ENCODE peak calls at places on chromosomes 13 and 19, in five cellular contexts. K is bronchial epithelial cell, V is ovary, B is HL-60, Z is psoas muscle. T is an unnamed sample.

GRCh38 chr13:105327727-105328126 is 1207.7 kb downstream of the EFNB2 start:
- DNase-seq in K (no peak), V (no peak), B (no peak), Z (no peak), T (no peak)

GRCh38 chr19:56106397-56106849 is 14.7 kb downstream of the ZNF787 start:
- DNase-seq in K (no peak), V (no peak), B (no peak), Z (no peak), T (no peak)

GRCh38 chr13:113743366-113744195 is 15.4 kb upstream of the TMEM255B start:
- DNase-seq in K (no peak), V (no peak), B (no peak), Z (no peak), T (no peak)

GRCh38 chr13:50685491-50685890 is 158.0 kb downstream of the DLEU7 start:
- DNase-seq in K (peak), V (no peak), B (no peak), Z (peak), T (no peak)

GRCh38 chr13:107644136-107644535 is 571.2 kb downstream of the LIG4 start:
- DNase-seq in K (no peak), V (no peak), B (no peak), Z (no peak), T (no peak)

GRCh38 chr13:35470671-35471465 is 5.6 kb downstream of the MAB21L1 start:
- DNase-seq in K (no peak), V (peak), B (no peak), Z (peak), T (no peak)

GRCh38 chr13:35923347-35923746 is 207.8 kb downstream of the DCLK1 start:
- DNase-seq in K (peak), V (no peak), B (no peak), Z (no peak), T (no peak)

GRCh38 chr13:59012731-59013130 is 1151.0 kb downstream of the DIAPH3 start:
- DNase-seq in K (no peak), V (no peak), B (no peak), Z (no peak), T (no peak)

GRCh38 chr19:7772752-7773291 is 9.8 kb downstream of the CLEC4M start:
- DNase-seq in K (peak), V (no peak), B (peak), Z (no peak), T (no peak)

GRCh38 chr19:42394751-42395150 is 4.7 kb upstream of the CNFN start:
- DNase-seq in K (no peak), V (no peak), B (no peak), Z (no peak), T (no peak)

GRCh38 chr19:30029721-30030510 is 87.9 kb downstream of the URI1 start:
- DNase-seq in K (peak), V (no peak), B (no peak), Z (no peak), T (peak)

DNA sequence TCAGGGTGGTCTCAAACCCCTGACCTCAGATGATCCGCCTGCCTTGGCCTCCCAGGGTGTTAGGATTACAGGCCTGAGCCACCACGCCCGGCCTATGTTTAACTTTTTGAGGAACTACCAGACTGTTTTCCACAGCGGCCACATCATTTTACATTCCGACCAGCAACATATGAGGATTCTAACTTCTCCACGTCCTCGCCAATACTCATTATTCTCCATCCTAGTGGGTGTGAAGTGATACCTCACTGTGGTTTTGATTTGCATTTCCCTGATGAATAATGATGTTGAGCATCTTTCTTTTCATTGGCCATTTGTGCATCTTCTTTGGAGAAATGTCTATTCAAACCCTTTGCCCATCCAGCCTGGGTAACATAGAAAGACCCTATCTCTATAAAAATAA is 14.8 kb downstream of the SLC5A5 start:
- DNase-seq in K (no peak), V (no peak), B (no peak), Z (no peak), T (no peak)
- H3K4me3 ChIP-seq in K (no peak), V (no peak), B (no peak), Z (no peak), T (no peak)

DNA sequence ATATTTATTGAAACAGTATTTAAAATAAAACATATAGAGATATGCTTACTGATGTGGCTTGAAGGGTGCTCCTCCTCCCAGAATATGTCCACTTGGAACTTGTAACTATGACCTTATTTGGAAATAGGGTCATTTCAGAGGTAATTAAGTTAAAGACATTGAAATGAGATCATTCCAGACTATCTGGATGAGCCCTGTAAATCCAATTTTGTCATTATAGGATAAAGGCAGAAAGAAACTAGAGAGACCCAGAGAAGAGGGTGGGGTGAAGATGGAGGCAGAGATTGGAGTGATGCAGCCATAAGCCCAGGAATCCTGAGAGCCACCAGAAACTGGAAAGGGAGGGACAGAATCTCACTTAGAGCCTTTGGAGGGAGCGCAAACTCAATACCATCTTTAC is 243.2 kb downstream of the OXGR1 start:
- DNase-seq in K (no peak), V (no peak), B (no peak), Z (no peak), T (no peak)
- TF ChIP-seq CTCF in K (no peak), V (no peak), B (no peak), Z (no peak), T (no peak)

GRCh38 chr19:5686326-5686646 is 3.8 kb upstream of the RPL36 start:
- DNase-seq in K (no peak), V (no peak), B (no peak), Z (no peak), T (no peak)
- H3K4me3 ChIP-seq in K (peak), V (peak), B (peak), Z (peak), T (peak)

GRCh38 chr19:49455729-49456128 is 2.7 kb downstream of the ALDH16A1 start:
- DNase-seq in K (no peak), V (no peak), B (no peak), Z (no peak), T (no peak)
- TF ChIP-seq CTCF in K (no peak), V (no peak), B (no peak), Z (no peak), T (no peak)

DNA sequence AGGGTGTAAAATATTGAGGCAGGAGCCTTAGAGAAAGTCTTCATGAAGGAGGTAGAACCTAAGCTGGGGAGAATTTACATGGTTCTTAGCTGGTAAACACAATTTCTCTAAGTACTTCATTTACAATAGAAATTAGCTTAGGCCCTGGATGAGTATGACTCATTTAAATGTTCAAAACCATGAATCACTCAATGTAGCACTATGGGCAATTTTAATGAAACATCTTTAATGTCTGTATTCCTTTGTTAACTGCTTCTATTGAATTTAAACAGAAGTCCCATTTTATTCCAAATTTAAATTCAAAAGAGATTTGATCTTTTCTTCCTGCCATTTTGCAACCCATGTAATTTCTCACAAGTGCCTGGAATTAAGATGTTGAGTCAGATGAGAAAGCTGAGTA is 252.1 kb downstream of the RFC3 start:
- DNase-seq in K (peak), V (no peak), B (no peak), Z (no peak), T (no peak)
- H3K4me3 ChIP-seq in K (no peak), V (no peak), B (no peak), Z (no peak), T (no peak)

GRCh38 chr19:1468274-1469199 is 10.5 kb downstream of the C19orf25 start:
- DNase-seq in K (peak), V (no peak), B (no peak), Z (peak), T (no peak)
- TF ChIP-seq CTCF in K (no peak), V (no peak), B (no peak), Z (no peak), T (no peak)

GRCh38 chr13:21075303-21076264 is 14.2 kb upstream of the LATS2 start:
- DNase-seq in K (no peak), V (peak), B (no peak), Z (peak), T (no peak)
- H3K4me3 ChIP-seq in K (peak), V (peak), B (no peak), Z (peak), T (peak)

T was measured in AG09309.